ENCODE peak calls at places on chromosomes 7 and 10, in five cellular contexts. T is uterus, D is cardiac muscle cell, B is lower lobe of right lung, X is ovary. P is an unnamed sample.

GRCh38 chr7:100191775-100192174 is 14.1 kb downstream of the STAG3 start:
- DNase-seq in T (no peak), D (no peak), B (no peak), X (no peak), P (no peak)

GRCh38 chr10:79146611-79147130 is 77.9 kb downstream of the ZMIZ1 start:
- DNase-seq in T (peak; percentile 80), D (no peak), B (peak; percentile 81), X (peak; percentile 64), P (no peak)

GRCh38 chr7:32048970-32049369 is 21.2 kb downstream of the PDE1C start:
- DNase-seq in T (no peak), D (no peak), B (no peak), X (no peak), P (no peak)

GRCh38 chr10:122279725-122280141 is 8.6 kb downstream of the BTBD16 start:
- DNase-seq in T (no peak), D (peak; percentile 63), B (no peak), X (no peak), P (no peak)

GRCh38 chr7:132508724-132509348 is 67.4 kb downstream of the PLXNA4 start:
- DNase-seq in T (no peak), D (peak; percentile 50), B (no peak), X (no peak), P (no peak)

GRCh38 chr10:105354010-105354409 is 712.9 kb downstream of the SORCS3 start:
- DNase-seq in T (no peak), D (no peak), B (no peak), X (no peak), P (no peak)

GRCh38 chr10:17035446-17035845 is 94.2 kb downstream of the CUBN start:
- DNase-seq in T (no peak), D (no peak), B (no peak), X (no peak), P (no peak)

GRCh38 chr7:2701406-2701805 is 13.4 kb downstream of the AMZ1 start:
- DNase-seq in T (no peak), D (no peak), B (no peak), X (no peak), P (no peak)

GRCh38 chr10:93236378-93237040 is 162.8 kb downstream of the CYP26A1 start:
- DNase-seq in T (no peak), D (no peak), B (no peak), X (no peak), P (no peak)

GRCh38 chr10:98414932-98415709 is at the start of gene PYROXD2:
- DNase-seq in T (peak; percentile 90), D (peak; percentile 93), B (peak; percentile 91), X (peak; percentile 93), P (peak; percentile 61)

DNA sequence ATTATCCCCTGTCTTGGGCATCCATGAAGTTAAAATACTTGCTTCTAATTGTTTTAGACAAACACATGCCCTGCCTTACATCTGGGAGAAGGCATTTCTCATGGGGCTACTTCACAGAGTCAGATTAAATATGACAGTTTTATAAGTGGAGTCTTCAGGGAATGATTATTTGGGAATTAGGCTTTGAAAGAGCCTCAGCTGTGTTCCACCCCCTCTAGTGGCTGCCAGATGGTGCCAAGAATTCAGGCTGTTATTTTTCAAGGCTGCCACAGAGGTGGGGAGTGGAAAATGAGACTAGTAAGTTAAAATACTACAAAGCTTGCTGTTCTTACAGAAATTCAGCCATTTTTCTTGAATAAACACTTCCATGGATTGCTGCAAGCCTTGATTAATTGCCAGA is 45.8 kb upstream of the DNAH11 start:
- DNase-seq in T (no peak), D (no peak), B (no peak), X (no peak), P (no peak)
- TF ChIP-seq CTCF in T (no peak), D (peak; percentile 49), B (peak; percentile 10), X (no peak), P (no peak)

GRCh38 chr10:601356-601963 is 88.0 kb downstream of the DIP2C start:
- DNase-seq in T (no peak), D (no peak), B (no peak), X (no peak), P (no peak)
- H3K4me3 ChIP-seq in T (no peak overlapping the region), D (no peak overlapping the region), B (no peak overlapping the region), X (no peak overlapping the region), P (no peak overlapping the region)

GRCh38 chr7:30904566-30904965 is 7.1 kb upstream of the AQP1 start:
- DNase-seq in T (no peak), D (no peak), B (no peak), X (no peak), P (no peak)

GRCh38 chr7:30901856-30902255 is 9.8 kb upstream of the AQP1 start:
- DNase-seq in T (no peak), D (no peak), B (no peak), X (no peak), P (no peak)

GRCh38 chr7:30905078-30906012 is 6.3 kb upstream of the AQP1 start:
- DNase-seq in T (no peak), D (no peak), B (no peak), X (no peak), P (no peak)

GRCh38 chr7:30902466-30902865 is 9.2 kb upstream of the AQP1 start:
- DNase-seq in T (no peak), D (no peak), B (no peak), X (no peak), P (no peak)

DNA sequence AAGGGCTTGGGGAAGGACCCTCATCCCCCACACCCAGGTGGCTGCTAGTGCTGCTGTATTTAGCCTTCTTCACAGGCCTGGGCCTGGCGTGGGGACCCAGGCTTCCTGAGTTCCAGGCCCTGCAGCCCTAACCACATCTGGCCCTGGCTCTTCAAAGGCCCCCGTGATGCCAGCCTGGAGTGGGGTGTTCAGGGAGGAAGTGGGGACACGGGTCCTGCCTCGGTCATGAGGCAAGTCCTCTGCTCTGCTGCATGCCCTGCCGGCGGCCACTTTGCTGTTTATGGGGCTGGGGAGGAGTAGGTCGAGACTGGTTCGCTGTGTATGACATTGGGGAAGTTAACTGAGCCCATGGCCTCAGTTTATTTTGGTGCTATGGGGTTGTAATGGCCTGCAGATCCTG is 8.5 kb upstream of the AQP1 start:
- DNase-seq in T (no peak), D (no peak), B (no peak), X (no peak), P (no peak)
- H3K4me1 ChIP-seq in T (no peaks in the 10 kb centered on the region), D (no peaks in the 10 kb centered on the region), B (peaks cover 72% of the 10 kb centered on the region), X (peaks cover 4% of the 10 kb centered on the region), P (no peaks in the 10 kb centered on the region)

DNA sequence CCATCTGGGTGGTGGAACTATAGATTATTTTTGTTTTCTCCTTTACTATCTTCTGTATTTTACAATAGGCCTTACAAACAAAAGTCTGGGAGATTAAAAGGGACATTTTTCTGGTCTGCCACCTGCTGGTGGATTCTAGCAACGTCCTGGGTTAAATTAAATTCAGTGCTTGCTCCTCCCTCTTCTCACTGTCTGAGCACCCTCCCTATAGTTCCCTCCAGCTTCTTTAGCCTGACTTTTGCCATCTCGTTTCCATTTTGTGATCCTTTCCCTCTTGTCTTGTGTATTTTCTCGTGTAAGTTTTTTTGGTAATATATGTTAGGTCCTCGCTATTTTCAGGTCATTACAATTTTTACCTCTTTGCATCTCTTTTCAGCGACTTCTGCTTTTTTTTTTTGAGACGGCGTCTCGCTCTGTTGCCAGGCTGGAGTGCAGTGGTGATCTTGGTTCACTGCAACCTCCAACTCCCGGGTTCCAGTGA is 16.1 kb downstream of the ANKRD16 start:
- DNase-seq in T (peak; percentile 65), D (peak; percentile 71), B (no peak), X (peak; percentile 47), P (peak; percentile 54)
- TF ChIP-seq CTCF in T (peak; percentile 73), D (peak; percentile 69), B (peak; percentile 77), X (peak; percentile 73), P (peak; percentile 68)

GRCh38 chr10:28378986-28379585 is 76.2 kb upstream of the MPP7 start:
- DNase-seq in T (no peak), D (no peak), B (no peak), X (no peak), P (no peak)
- H3K4me3 ChIP-seq in T (no peak overlapping the region), D (no peak overlapping the region), B (no peak overlapping the region), X (no peak overlapping the region), P (no peak overlapping the region)

GRCh38 chr10:8273749-8274148 is 219.3 kb downstream of the GATA3 start:
- DNase-seq in T (no peak), D (no peak), B (no peak), X (no peak), P (no peak)

GRCh38 chr10:8275911-8276310 is 221.4 kb downstream of the GATA3 start:
- DNase-seq in T (no peak), D (no peak), B (no peak), X (no peak), P (no peak)

GRCh38 chr10:8278099-8278498 is 223.6 kb downstream of the GATA3 start:
- DNase-seq in T (no peak), D (no peak), B (no peak), X (no peak), P (no peak)

GRCh38 chr10:8269976-8270375 is 215.5 kb downstream of the GATA3 start:
- DNase-seq in T (no peak), D (no peak), B (no peak), X (no peak), P (no peak)

DNA sequence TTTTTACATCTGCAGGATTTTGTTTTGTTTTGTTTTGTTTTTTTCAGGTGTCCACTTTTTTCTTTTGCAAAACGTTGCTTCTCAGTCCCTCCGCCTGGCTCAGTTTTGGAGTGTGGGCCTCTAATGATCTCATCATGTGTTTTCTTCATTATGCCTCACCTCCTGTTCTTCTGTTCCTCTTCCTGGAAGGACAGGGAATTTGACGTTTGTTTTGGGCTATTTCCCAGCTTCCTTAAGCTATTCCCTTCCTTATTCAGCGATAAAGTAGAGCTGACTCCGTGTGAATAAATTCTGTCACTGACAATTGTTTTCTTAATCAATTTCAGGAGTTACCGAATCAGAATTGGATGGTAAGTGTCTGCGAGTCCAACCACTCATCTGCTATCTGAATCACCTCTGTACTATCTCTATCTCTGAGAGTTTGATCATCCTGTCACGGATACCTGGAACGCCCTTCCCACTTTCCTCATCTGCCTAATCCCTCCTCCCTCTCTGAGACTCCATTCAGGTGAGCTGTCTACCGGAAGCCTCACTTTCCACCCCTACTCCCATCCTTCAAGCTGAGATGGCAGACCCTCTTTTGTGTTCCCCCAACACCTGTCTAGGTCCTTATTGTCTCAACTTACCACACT is 218.4 kb downstream of the GATA3 start:
- DNase-seq in T (no peak), D (no peak), B (no peak), X (no peak), P (no peak)
- H3K4me1 ChIP-seq in T (no peaks in the 10 kb centered on the region), D (no peaks in the 10 kb centered on the region), B (no peaks in the 10 kb centered on the region), X (no peaks in the 10 kb centered on the region), P (no peaks in the 10 kb centered on the region)

DNA sequence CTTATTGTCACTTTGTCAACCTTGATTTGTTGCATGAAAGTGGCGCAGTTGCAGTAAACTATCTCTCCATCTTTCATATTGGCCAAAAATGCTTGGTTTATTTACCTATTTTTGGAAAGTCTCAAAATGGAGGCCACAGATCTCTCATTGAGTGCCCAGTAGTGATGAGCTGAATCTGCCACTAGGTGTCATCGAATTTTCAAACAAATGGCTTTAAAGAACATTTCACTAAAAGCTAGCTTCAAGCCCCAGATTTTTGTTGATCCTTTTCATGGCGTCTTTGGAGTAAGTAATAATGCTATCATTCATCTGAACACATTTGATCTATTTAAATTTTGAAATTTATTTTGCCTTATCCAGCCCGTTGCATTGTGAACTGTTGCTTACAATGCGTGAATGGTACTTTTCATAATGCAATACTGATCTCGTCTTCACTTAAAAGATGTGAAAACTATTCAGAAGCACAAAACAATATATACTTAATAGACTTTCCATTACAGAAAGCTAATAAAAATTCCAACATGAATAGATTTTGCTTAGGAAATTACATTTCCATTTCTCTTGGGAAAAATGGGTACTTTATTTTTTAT is 236.2 kb downstream of the DNAJB9 start:
- DNase-seq in T (no peak), D (no peak), B (no peak), X (no peak), P (no peak)
- TF ChIP-seq CTCF in T (no peak), D (peak; percentile 63), B (peak; percentile 13), X (no peak), P (no peak)

GRCh38 chr7:105672820-105673219 is 91.5 kb upstream of the EFCAB10 start:
- DNase-seq in T (no peak), D (no peak), B (no peak), X (no peak), P (no peak)
- H3K4me3 ChIP-seq in T (no peak overlapping the region), D (no peak overlapping the region), B (no peak overlapping the region), X (no peak overlapping the region), P (no peak overlapping the region)

P was measured in CD8-positive, alpha-beta T cell.